ENCODE peak calls at places on chromosome 16, in seven cellular contexts. N is COR-L47; J is SW 1271; D is stimulated activated CD4-positive, alpha-beta T cell treated with anti-CD3 and anti-CD28 coated beads, Interleukin-2, amount 100 ng/mL, for 4 hours; L is AG04450; T is retina; I is activated T-cell treated with anti-CD3 and anti-CD28 coated beads, Interleukin-2, amount 50 U/mL, for 48 hours. M is an unnamed sample.

GRCh38 chr16:84614914-84615813 is 2.7 kb downstream of the COTL1 start:
- DNase-seq in N (no peak), J (no peak), D (no peak), L (no peak), T (no peak), I (no peak), M (no peak)

GRCh38 chr16:16028311-16028999 is 79.0 kb downstream of the ABCC1 start:
- DNase-seq in N (no peak), J (no peak), D (no peak), L (no peak), T (no peak), I (no peak), M (no peak)

GRCh38 chr16:51286272-51286671 is 135.2 kb upstream of the SALL1 start:
- DNase-seq in N (no peak), J (no peak), D (no peak), L (no peak), T (no peak), I (no peak), M (no peak)

GRCh38 chr16:71723537-71724319 is 773 bp downstream of the PHLPP2 start:
- DNase-seq in N (peak), J (peak), D (peak), L (no peak), T (peak), I (peak), M (peak)

GRCh38 chr16:89860747-89861304 is 12.6 kb upstream of the TCF25 start:
- DNase-seq in N (peak), J (no peak), D (peak), L (no peak), T (peak), I (peak), M (peak)

GRCh38 chr16:10003486-10003885 is 178.7 kb downstream of the GRIN2A start:
- DNase-seq in N (no peak), J (no peak), D (no peak), L (no peak), T (no peak), I (no peak), M (no peak)

GRCh38 chr16:51151951-51152663 is 1.0 kb upstream of the SALL1 start:
- DNase-seq in N (peak), J (peak), D (no peak), L (peak), T (peak), I (peak), M (peak)

GRCh38 chr16:72404299-72404698 is 232.3 kb upstream of the PMFBP1 start:
- DNase-seq in N (no peak), J (no peak), D (no peak), L (no peak), T (no peak), I (no peak), M (no peak)

GRCh38 chr16:69607674-69608073 is 41.9 kb downstream of the NFAT5 start:
- DNase-seq in N (no peak), J (no peak), D (no peak), L (no peak), T (no peak), I (no peak), M (no peak)

GRCh38 chr16:84278968-84279367 is 15.7 kb upstream of the WFDC1 start:
- DNase-seq in N (no peak), J (no peak), D (no peak), L (no peak), T (peak), I (no peak), M (peak)

GRCh38 chr16:56614549-56614991 is 6.2 kb downstream of the MT2A start:
- DNase-seq in N (no peak), J (no peak), D (no peak), L (no peak), T (no peak), I (peak), M (no peak)

GRCh38 chr16:50494501-50495491 is 53.4 kb upstream of the NKD1 start:
- DNase-seq in N (no peak), J (no peak), D (no peak), L (no peak), T (no peak), I (no peak), M (no peak)

GRCh38 chr16:21156767-21157467 is 1.6 kb upstream of the LDAF1 start:
- DNase-seq in N (peak), J (peak), D (no peak), L (no peak), T (peak), I (peak), M (peak)

GRCh38 chr16:87177627-87178026 is 139.6 kb downstream of the C16orf95 start:
- DNase-seq in N (no peak), J (no peak), D (no peak), L (no peak), T (no peak), I (no peak), M (no peak)

GRCh38 chr16:28096974-28097373 is 33.5 kb upstream of the GSG1L start:
- DNase-seq in N (no peak), J (no peak), D (no peak), L (no peak), T (no peak), I (no peak), M (no peak)

GRCh38 chr16:10616744-10617640 is 36.6 kb upstream of the EMP2 start:
- DNase-seq in N (no peak), J (no peak), D (no peak), L (no peak), T (peak), I (no peak), M (peak)

GRCh38 chr16:74447578-74447977 is 26.3 kb upstream of the CLEC18B start:
- DNase-seq in N (no peak), J (no peak), D (no peak), L (no peak), T (no peak), I (no peak), M (no peak)

GRCh38 chr16:81121474-81121990 is 25.3 kb upstream of the GCSH start:
- DNase-seq in N (no peak), J (no peak), D (no peak), L (no peak), T (no peak), I (no peak), M (no peak)

M was measured in neural progenitor cell.